ENCODE peak calls at places on chromosomes 4 and X, in five cellular contexts. B, T, C, E and W are unnamed samples.

GRCh38 chr4:84491420-84491819 is 7.7 kb downstream of the NKX6-1 start:
- DNase-seq in B (no peak), E (no peak), T (no peak), C (no peak), W (no peak)

GRCh38 chrX:50736651-50737050 is 77.3 kb downstream of the SHROOM4 start:
- DNase-seq in E (no peak), C (no peak), T (no peak), B (no peak), W (no peak)

GRCh38 chrX:10457092-10457491 is 163.3 kb downstream of the MID1 start:
- DNase-seq in E (no peak), C (no peak), T (no peak), B (no peak), W (peak; percentile 63)

GRCh38 chr4:173807347-173807746 is 277.3 kb upstream of the HAND2 start:
- DNase-seq in C (no peak), T (no peak), E (no peak), B (no peak), W (no peak)

GRCh38 chrX:17046478-17047097 is 100.1 kb downstream of the REPS2 start:
- DNase-seq in B (peak; percentile 21), C (peak; percentile 46), T (peak; percentile 29), E (peak; percentile 51), W (peak; percentile 67)

GRCh38 chrX:153723351-153724251 is 586 bp downstream of the BCAP31 start:
- DNase-seq in E (peak; percentile 68), B (no peak), C (peak; percentile 67), T (peak; percentile 66), W (peak; percentile 37)

GRCh38 chrX:80486299-80486698 is 66.1 kb downstream of the TENT5D start:
- DNase-seq in C (no peak), E (no peak), T (no peak), B (no peak), W (no peak)

GRCh38 chr4:142846729-142847606 is 867 bp upstream of the INPP4B start:
- DNase-seq in C (no peak), T (peak; percentile 25), B (no peak), E (peak; percentile 63), W (no peak)

GRCh38 chrX:119573840-119574393 is 446 bp upstream of the UBE2A start:
- DNase-seq in E (peak; percentile 72), B (no peak), T (peak; percentile 44), C (peak; percentile 48), W (peak; percentile 20)

GRCh38 chrX:9899640-9900075 is 67.5 kb upstream of the CLDN34 start:
- DNase-seq in E (no peak), T (no peak), C (no peak), B (no peak), W (peak; percentile 91)

GRCh38 chrX:143336261-143336660 is 181.0 kb downstream of the SPANXN3 start:
- DNase-seq in E (no peak), C (no peak), T (no peak), B (no peak), W (no peak)

GRCh38 chrX:20265726-20266681 is 705 bp downstream of the RPS6KA3 start:
- DNase-seq in T (peak; percentile 19), C (peak; percentile 17), B (no peak), E (peak; percentile 56), W (peak; percentile 12)

GRCh38 chrX:122941801-122942200 is 242.3 kb upstream of the GRIA3 start:
- DNase-seq in C (no peak), T (no peak), E (no peak), B (no peak), W (no peak)

GRCh38 chr4:150518559-150518958 is 63.4 kb upstream of the MAB21L2 start:
- DNase-seq in T (peak; percentile 10), B (no peak), C (no peak), E (no peak), W (peak; percentile 70)

GRCh38 chrX:63751481-63751880 is 33.5 kb downstream of the ARHGEF9 start:
- DNase-seq in T (no peak), E (no peak), B (no peak), C (no peak), W (no peak)

GRCh38 chr4:2102045-2102883 is 43.1 kb downstream of the NAT8L start:
- DNase-seq in E (no peak), T (no peak), C (no peak), B (no peak), W (no peak)

GRCh38 chr4:53788011-53788410 is 196.7 kb upstream of the LNX1 start:
- DNase-seq in E (no peak), B (no peak), C (no peak), T (no peak), W (no peak)

GRCh38 chr4:74624351-74625151 is 169.8 kb downstream of the BTC start:
- DNase-seq in T (peak; percentile 32), E (no peak), C (no peak), B (no peak), W (peak; percentile 96)

GRCh38 chrX:19332983-19333382 is 10.7 kb upstream of the PDHA1 start:
- DNase-seq in C (no peak), E (peak; percentile 56), B (no peak), T (no peak), W (peak; percentile 3)

GRCh38 chr4:167544391-167544790 is 310.1 kb upstream of the SPOCK3 start:
- DNase-seq in T (no peak), E (no peak), B (no peak), C (no peak), W (no peak)
- TF ChIP-seq RCOR1 in T (no peak), E (no peak), B (no peak), C (no peak), W (no peak)

GRCh38 chr4:153234923-153235322 is 30.7 kb downstream of the TRIM2 start:
- DNase-seq in T (no peak), C (no peak), E (no peak), B (no peak), W (peak; percentile 57)

GRCh38 chr4:153228512-153229145 is 24.4 kb downstream of the TRIM2 start:
- DNase-seq in T (no peak), E (peak; percentile 50), C (no peak), B (no peak), W (no peak)

GRCh38 chr4:153233761-153234371 is 29.6 kb downstream of the TRIM2 start:
- DNase-seq in T (peak; percentile 28), E (no peak), B (no peak), C (no peak), W (peak; percentile 93)

GRCh38 chr4:153227501-153227900 is 23.3 kb downstream of the TRIM2 start:
- DNase-seq in B (no peak), E (no peak), T (no peak), C (no peak), W (no peak)

GRCh38 chr4:153232768-153233167 is 28.5 kb downstream of the TRIM2 start:
- DNase-seq in C (peak; percentile 35), E (no peak), B (no peak), T (peak; percentile 24), W (no peak)
- TF ChIP-seq RCOR1 in C (no peak), E (no peak), B (no peak), T (no peak), W (no peak)

GRCh38 chr4:112942077-112942476 is 107.4 kb upstream of the ANK2 start:
- DNase-seq in T (no peak), B (no peak), C (no peak), E (no peak), W (no peak)
- TF ChIP-seq RCOR1 in T (no peak), B (no peak), C (no peak), E (no peak), W (no peak)

DNA sequence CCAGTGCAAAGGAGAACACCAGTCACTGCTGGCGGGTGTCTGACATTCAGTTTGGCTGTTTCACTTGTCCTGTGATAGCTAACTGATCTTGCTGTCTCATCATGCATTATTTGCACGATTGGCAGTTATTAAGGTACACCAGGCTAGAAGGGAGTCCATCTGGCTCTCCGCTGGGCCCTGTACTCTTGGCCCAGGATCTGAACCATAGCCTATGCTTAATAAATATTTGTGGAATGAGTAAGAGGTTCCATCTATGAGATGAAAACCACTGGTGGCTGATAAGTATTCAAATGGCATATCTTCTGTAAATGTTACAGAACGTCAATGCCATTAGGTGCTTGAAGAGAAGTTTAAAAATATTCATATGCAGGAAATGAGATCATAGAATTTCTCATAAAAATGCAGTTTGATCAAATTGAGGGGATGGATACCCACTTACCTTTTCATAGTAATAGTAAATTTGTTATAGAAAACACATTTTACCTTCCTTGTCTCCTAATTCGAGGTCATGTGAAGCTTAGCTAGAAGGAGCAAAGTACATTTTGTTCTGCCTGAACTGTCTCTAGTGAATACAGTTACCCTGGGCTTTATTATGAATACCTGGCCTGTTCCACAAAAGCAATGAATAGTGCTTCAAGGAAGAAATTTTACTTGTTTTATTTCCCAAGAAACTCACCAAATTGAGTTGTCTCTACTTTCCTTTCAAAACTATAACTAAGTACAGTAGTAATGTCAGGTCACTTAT is 213.5 kb downstream of the CBR4 start:
- DNase-seq in T (peak; percentile 27), E (no peak), C (no peak), B (no peak), W (peak; percentile 88)
- TF ChIP-seq RCOR1 in T (no peak), E (no peak), C (no peak), B (no peak), W (no peak)

GRCh38 chr4:81130569-81130968 is 84.5 kb downstream of the PRKG2 start:
- DNase-seq in E (no peak), T (no peak), C (no peak), B (no peak), W (no peak)
- TF ChIP-seq RCOR1 in E (no peak), T (no peak), C (no peak), B (no peak), W (no peak)

DNA sequence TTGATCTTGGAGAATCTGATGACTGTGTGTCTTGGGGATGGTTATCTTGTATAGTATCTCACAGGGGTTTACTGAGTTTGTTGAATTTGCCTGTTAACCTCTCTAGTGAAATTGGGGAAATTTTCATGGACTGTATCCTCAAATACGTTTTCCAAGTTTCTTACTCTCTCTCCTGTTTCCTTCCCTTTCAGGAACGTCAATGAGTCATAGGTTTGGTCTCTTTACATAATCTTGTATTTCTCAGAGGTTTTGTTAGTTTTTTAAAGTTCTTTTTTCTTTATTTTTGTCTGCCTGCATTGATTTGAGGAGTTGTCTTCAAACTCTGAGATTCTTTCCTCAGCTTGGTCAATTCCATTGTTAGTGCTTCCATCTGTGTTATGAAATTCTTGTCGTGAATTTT is 227.7 kb upstream of the GPRIN3 start:
- DNase-seq in T (no peak), B (no peak), C (no peak), E (no peak), W (peak; percentile 26)
- TF ChIP-seq RCOR1 in T (no peak), B (no peak), C (no peak), E (no peak), W (no peak)

GRCh38 chr4:126687655-126688358 is 945.0 kb upstream of the INTU start:
- DNase-seq in T (no peak), C (no peak), B (no peak), E (no peak), W (peak; percentile 15)
- TF ChIP-seq RCOR1 in T (no peak), C (no peak), B (no peak), E (no peak), W (no peak)

DNA sequence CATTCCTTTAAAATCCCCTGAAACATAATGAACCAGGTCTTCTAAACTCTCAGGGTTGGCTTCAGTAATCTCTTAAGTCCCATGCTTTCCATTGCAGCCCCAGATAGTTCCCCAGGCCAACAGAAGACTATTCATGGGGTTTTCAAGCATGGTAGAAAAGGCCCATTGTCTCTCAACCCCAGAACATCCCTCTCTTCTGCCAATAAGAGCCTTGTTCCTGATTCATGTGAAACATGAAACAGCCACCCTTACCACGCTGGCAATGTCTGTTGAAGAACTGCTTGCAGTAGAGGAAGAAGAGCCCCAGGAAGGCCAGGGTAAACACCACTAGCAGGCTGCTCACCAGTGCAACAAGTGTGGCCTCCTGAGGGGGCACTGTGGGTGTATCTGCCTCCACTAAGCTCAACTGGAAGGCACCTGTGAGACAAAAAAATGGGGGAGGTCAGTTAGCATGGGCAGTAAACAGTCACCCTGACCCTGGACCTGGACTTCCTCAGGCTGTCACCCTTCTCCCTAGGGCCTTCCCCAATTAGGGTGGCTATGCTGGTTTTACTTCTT is 36.4 kb downstream of the EDA2R start:
- DNase-seq in T (no peak), B (no peak), C (no peak), E (no peak), W (no peak)
- TF ChIP-seq RCOR1 in T (no peak), B (no peak), C (no peak), E (no peak), W (no peak)